ENCODE peak calls at places on chromosomes 4 and X, in seven cellular contexts. H, Y, G, C, T, E and B are unnamed samples.

GRCh38 chrX:2664497-2664896 is 26.6 kb upstream of the CD99 start:
- DNase-seq in H (peak; percentile 68), Y (no peak), G (no peak), C (no peak), T (peak; percentile 74), E (peak; percentile 34), B (peak; percentile 81)

GRCh38 chr4:179313823-179314222 is 1871.6 kb upstream of the AGA start:
- DNase-seq in H (no peak), Y (no peak), G (no peak), C (no peak), T (no peak), E (no peak), B (no peak)

GRCh38 chr4:1047106-1047975 is 35.9 kb downstream of the FGFRL1 start:
- DNase-seq in H (no peak), Y (no peak), G (no peak), C (no peak), T (peak; percentile 56), E (peak; percentile 17), B (no peak)

GRCh38 chr4:7693237-7693608 is 246.4 kb downstream of the AFAP1 start:
- DNase-seq in H (no peak), Y (no peak), G (no peak), C (no peak), T (no peak), E (no peak), B (no peak)

GRCh38 chr4:101418055-101418454 is 70.7 kb upstream of the PPP3CA start:
- DNase-seq in H (no peak), Y (no peak), G (no peak), C (no peak), T (no peak), E (no peak), B (peak; percentile 5)

GRCh38 chr4:140125374-140125773 is 28.6 kb downstream of the MAML3 start:
- DNase-seq in H (no peak), Y (no peak), G (no peak), C (peak; percentile 52), T (no peak), E (no peak), B (no peak)

GRCh38 chr4:118765399-118765798 is 70.5 kb downstream of the SEC24D start:
- DNase-seq in H (peak; percentile 99), Y (peak; percentile 98), G (no peak), C (peak; percentile 82), T (no peak), E (no peak), B (peak; percentile 99)

GRCh38 chrX:153688900-153689590 is 1.3 kb downstream of the SLC6A8 start:
- DNase-seq in H (no peak), Y (no peak), G (no peak), C (peak; percentile 46), T (peak; percentile 56), E (peak; percentile 50), B (peak; percentile 40)

GRCh38 chr4:79697444-79697843 is 289.4 kb upstream of the GK2 start:
- DNase-seq in H (no peak), Y (no peak), G (no peak), C (no peak), T (no peak), E (no peak), B (no peak)

GRCh38 chr4:15006416-15007024 is 4.2 kb downstream of the CPEB2 start:
- DNase-seq in H (no peak), Y (no peak), G (no peak), C (peak; percentile 14), T (no peak), E (no peak), B (peak; percentile 17)

GRCh38 chr4:170242471-170242870 is 152.7 kb upstream of the AADAT start:
- DNase-seq in H (no peak), Y (peak; percentile 49), G (no peak), C (no peak), T (no peak), E (no peak), B (peak; percentile 10)

GRCh38 chr4:172232966-172233365 is 419.8 kb downstream of the GALNTL6 start:
- DNase-seq in H (no peak), Y (no peak), G (no peak), C (no peak), T (no peak), E (no peak), B (no peak)
- TF ChIP-seq CTCF in H (no peak), Y (no peak), G (no peak), C (no peak), T (no peak), E (no peak), B (no peak)

DNA sequence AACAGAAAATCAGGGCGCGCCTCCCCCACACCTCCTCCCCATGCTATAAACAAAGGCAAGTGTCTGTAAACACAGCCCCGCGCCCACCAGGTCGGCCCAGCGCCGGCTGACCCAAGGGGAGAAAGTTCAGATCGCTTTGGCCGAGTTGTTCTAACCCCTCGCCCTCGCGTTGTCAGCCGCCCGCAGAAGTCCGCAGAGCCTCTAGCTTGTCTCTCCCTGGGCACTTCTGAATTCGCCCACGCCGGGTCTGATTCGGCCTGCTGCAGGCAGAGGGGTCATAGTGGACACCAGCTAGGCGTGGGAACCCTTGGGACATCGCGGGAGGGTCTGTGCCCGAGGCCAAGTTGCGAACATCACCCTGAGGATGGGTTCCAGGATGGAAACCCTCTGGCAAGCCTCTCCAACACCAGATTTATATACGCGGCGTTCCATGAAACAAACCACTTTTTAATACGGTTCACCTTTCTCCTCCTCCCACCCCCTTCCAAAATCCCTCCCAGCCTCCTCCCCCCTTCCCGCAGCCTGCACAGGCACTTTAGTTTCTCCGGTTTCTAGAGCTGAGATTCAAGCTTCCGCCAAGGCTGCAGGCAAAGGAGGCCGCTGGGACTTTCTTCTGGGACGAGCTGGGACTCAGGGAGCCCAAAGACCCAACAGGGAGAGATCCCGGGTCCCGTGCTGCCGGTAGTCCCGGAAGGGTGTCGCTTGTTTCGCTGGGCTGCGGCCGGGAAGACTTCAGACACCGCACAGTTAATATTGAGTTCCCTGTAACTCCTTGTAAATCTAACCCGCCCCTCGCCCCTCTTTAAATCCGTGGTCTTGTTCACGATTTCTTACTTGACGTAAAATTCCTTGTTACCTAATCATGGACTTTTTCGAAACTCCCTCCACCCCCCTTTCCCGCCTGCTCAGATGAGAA is 4.7 kb downstream of the HAND2 start:
- DNase-seq in H (no peak), Y (no peak), G (no peak), C (no peak), T (peak; percentile 80), E (peak; percentile 56), B (no peak)
- H3K4me3 ChIP-seq in H (no peak overlapping the region), Y (no peak overlapping the region), G (no peak overlapping the region), C (no peak overlapping the region), T (peak overlapping the region; percentile 70), E (peak overlapping the region; percentile 62), B (no peak overlapping the region)

DNA sequence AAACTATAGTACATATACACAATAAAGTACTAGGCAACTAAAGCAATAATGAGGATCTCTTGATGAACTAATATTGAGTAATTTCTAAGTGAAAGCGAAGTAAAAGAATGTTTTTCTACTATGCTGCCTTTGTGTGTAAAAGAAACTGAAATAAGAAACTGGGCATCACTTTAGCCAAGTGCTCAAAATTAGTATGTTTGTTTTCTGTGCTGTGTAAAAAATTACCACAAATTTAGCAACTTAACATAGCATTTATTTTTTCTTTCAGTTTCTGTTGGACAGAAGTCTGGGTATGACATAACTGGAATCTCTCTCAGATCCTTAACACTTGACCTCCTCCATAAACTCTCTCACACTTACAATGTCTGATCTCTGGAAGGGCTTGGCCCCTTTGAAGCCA is 687.1 kb upstream of the MAGEB2 start:
- DNase-seq in H (no peak), Y (no peak), G (no peak), C (no peak), T (no peak), E (no peak), B (no peak)
- TF ChIP-seq CTCF in H (no peak), Y (no peak), G (no peak), C (no peak), T (no peak), E (no peak), B (no peak)

GRCh38 chr4:112520598-112521122 is 4.7 kb upstream of the NEUROG2 start:
- DNase-seq in H (no peak), Y (no peak), G (no peak), C (no peak), T (no peak), E (no peak), B (no peak)
- H3K4me3 ChIP-seq in H (no peak overlapping the region), Y (no peak overlapping the region), G (no peak overlapping the region), C (no peak overlapping the region), T (no peak overlapping the region), E (no peak overlapping the region), B (no peak overlapping the region)

GRCh38 chr4:150591284-150591874 is 9.4 kb downstream of the MAB21L2 start:
- DNase-seq in H (no peak), Y (no peak), G (no peak), C (no peak), T (no peak), E (no peak), B (no peak)

GRCh38 chr4:150591904-150592303 is 10.0 kb downstream of the MAB21L2 start:
- DNase-seq in H (no peak), Y (no peak), G (no peak), C (no peak), T (no peak), E (no peak), B (no peak)

GRCh38 chr4:150598906-150599305 is 17.0 kb downstream of the MAB21L2 start:
- DNase-seq in H (no peak), Y (no peak), G (no peak), C (no peak), T (no peak), E (no peak), B (no peak)

GRCh38 chr4:150589174-150589573 is 7.2 kb downstream of the MAB21L2 start:
- DNase-seq in H (no peak), Y (no peak), G (no peak), C (no peak), T (no peak), E (no peak), B (no peak)

GRCh38 chr4:150593996-150594395 is 12.0 kb downstream of the MAB21L2 start:
- DNase-seq in H (peak; percentile 13), Y (no peak), G (no peak), C (peak; percentile 25), T (no peak), E (no peak), B (peak; percentile 35)
- TF ChIP-seq CTCF in H (peak; percentile 28), Y (peak; percentile 18), G (no peak), C (peak; percentile 52), T (no peak), E (peak; percentile 20), B (peak; percentile 56)

GRCh38 chr4:62324215-62324614 is 1124.1 kb downstream of the ADGRL3 start:
- DNase-seq in H (no peak), Y (no peak), G (no peak), C (peak; percentile 29), T (no peak), E (peak; percentile 38), B (no peak)
- H3K4me3 ChIP-seq in H (no peak overlapping the region), Y (no peak overlapping the region), G (no peak overlapping the region), C (no peak overlapping the region), T (no peak overlapping the region), E (no peak overlapping the region), B (no peak overlapping the region)

GRCh38 chrX:128517691-128518090 is 465.5 kb upstream of the ACTRT1 start:
- DNase-seq in H (no peak), Y (no peak), G (no peak), C (no peak), T (no peak), E (no peak), B (no peak)

DNA sequence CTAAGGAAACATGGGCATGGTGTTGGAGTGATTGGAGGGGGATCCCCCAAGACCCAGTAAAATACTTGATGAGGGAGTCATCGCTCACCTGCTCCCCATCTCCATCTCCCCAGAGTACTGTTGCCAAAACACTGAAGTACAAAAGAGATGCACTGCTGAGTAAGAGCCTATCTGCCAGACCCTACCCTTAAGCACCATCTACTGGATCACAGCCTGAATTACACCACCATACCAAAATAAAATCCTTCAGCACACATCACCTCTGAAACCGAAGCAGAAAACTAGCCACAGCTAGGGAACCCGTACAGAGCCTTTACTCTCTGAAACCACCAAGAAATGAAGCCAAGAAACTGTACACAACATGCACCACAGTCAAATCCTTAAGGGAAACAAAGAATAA is 466.3 kb upstream of the ACTRT1 start:
- DNase-seq in H (no peak), Y (no peak), G (no peak), C (peak; percentile 41), T (no peak), E (no peak), B (no peak)
- TF ChIP-seq CTCF in H (no peak), Y (no peak), G (no peak), C (peak; percentile 62), T (no peak), E (peak; percentile 25), B (no peak)